ENCODE peak calls at places on chromosomes 6 and 20, in eight cellular contexts. K is psoas muscle, A is prostate gland, Y is heart right ventricle, J is brain microvascular endothelial cell, S is heart left ventricle, B is tibial nerve, N is hepatocyte. C is an unnamed sample.

GRCh38 chr6:37489697-37490336 is 9.9 kb downstream of the CCDC167 start:
- DNase-seq in B (no peak), S (no peak), A (no peak), K (no peak), N (no peak), J (peak; percentile 5), Y (peak; percentile 39), C (no peak)

GRCh38 chr6:36805107-36805797 is 34.0 kb downstream of the CPNE5 start:
- DNase-seq in A (no peak), S (no peak), K (no peak), J (no peak), N (no peak), Y (no peak), B (no peak), C (no peak)

GRCh38 chr20:723756-724155 is 44.5 kb downstream of the SLC52A3 start:
- DNase-seq in S (no peak), N (no peak), A (peak; percentile 43), K (no peak), J (no peak), Y (no peak), B (no peak), C (no peak)

GRCh38 chr20:53387983-53388675 is 205.5 kb downstream of the ZNF217 start:
- DNase-seq in B (no peak), K (no peak), Y (no peak), J (no peak), N (no peak), S (no peak), A (no peak), C (no peak)

GRCh38 chr6:45855642-45856408 is 159.8 kb downstream of the CLIC5 start:
- DNase-seq in B (no peak), Y (no peak), S (no peak), N (no peak), J (no peak), A (no peak), K (no peak), C (no peak)

GRCh38 chr20:63116412-63117106 is 99.4 kb downstream of the YTHDF1 start:
- DNase-seq in N (peak; percentile 64), K (peak; percentile 36), Y (peak; percentile 25), J (no peak), A (no peak), B (no peak), S (peak; percentile 45), C (peak; percentile 46)

GRCh38 chr20:22490287-22491187 is 93.8 kb downstream of the FOXA2 start:
- DNase-seq in B (no peak), K (no peak), S (no peak), N (peak; percentile 92), Y (no peak), J (no peak), A (peak; percentile 44), C (peak; percentile 80)

GRCh38 chr6:13431059-13431656 is 56.2 kb downstream of the GFOD1 start:
- DNase-seq in J (no peak), Y (no peak), K (no peak), B (no peak), S (no peak), A (no peak), N (no peak), C (no peak)

GRCh38 chr20:53413188-53413631 is 180.4 kb downstream of the ZNF217 start:
- DNase-seq in Y (peak; percentile 17), N (peak; percentile 79), S (peak; percentile 66), B (no peak), K (peak; percentile 53), J (no peak), A (peak; percentile 7), C (peak; percentile 58)

GRCh38 chr6:26006086-26006939 is 43.7 kb downstream of the TRIM38 start:
- DNase-seq in J (no peak), B (no peak), A (no peak), Y (no peak), N (no peak), K (no peak), S (no peak), C (no peak)

GRCh38 chr20:5608104-5608447 is 142.1 kb upstream of the SHLD1 start:
- DNase-seq in Y (no peak), N (no peak), S (no peak), A (no peak), J (no peak), B (no peak), K (no peak), C (no peak)

GRCh38 chr6:170129691-170130171 is 161.1 kb downstream of the DLL1 start:
- DNase-seq in N (peak; percentile 71), J (no peak), A (no peak), Y (peak; percentile 80), K (peak; percentile 89), B (no peak), S (peak; percentile 86), C (peak; percentile 77)

GRCh38 chr6:111873178-111874029 is at the start of gene FYN:
- DNase-seq in N (peak; percentile 99), S (peak; percentile 99), B (peak; percentile 98), J (peak; percentile 96), A (peak; percentile 97), Y (peak; percentile 99), K (peak; percentile 98), C (peak; percentile 97)

GRCh38 chr6:111871725-111872520 is 1.3 kb downstream of the FYN start:
- DNase-seq in A (no peak), N (peak; percentile 33), S (peak; percentile 64), B (no peak), K (no peak), Y (peak; percentile 37), J (peak; percentile 29), C (no peak)

GRCh38 chr6:111874030-111874425 is 776 bp upstream of the FYN start:
- DNase-seq in S (no peak), B (no peak), K (no peak), N (no peak), Y (no peak), A (no peak), J (peak; percentile 52), C (no peak)

GRCh38 chr6:111871207-111871606 is 2.0 kb downstream of the FYN start:
- DNase-seq in N (no peak), Y (no peak), K (no peak), A (no peak), S (no peak), B (no peak), J (no peak), C (no peak)

DNA sequence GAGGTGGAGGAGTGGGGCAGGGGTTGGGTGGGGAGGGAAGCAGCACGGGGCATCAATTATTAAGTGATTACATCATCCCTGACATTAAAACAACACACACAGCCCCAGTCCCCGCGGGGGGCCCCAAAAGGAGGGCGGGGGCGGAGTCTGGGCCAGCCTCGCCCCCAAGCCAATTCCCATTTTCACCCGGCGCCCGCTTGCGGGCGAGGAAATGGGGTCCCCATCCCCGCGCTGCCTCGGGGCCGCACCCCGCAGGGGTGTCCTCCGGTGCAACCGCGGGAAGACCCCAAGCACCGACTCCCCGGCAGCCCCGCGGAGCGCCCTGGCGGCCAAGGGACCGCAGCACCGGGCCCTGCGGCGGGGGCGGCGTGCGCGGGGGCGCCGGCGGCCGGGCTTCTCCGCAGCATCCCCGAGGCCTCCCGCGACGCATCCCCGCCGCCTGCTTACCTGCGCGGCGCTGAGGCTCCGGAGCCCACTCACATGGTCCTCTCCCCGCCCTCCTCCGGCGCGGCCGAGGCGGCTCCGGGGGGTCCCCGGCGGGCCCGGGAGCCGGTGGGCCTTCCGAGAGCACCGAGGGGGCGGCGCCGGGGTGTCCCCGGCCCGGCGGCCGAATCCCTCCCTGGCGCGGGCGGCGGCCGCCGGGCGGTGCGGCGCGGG is 603 bp downstream of the FYN start:
- DNase-seq in N (peak; percentile 61), Y (peak; percentile 51), B (peak; percentile 24), S (peak; percentile 75), J (peak; percentile 32), K (peak; percentile 71), A (no peak), C (peak; percentile 46)
- TF ChIP-seq CTCF in N (no peak), Y (no peak), B (no peak), S (no peak), J (no peak), K (no peak), A (no peak), C (no peak)

GRCh38 chr20:46063151-46063550 is 26.6 kb downstream of the NCOA5 start:
- DNase-seq in J (no peak), K (no peak), Y (no peak), N (no peak), S (no peak), A (no peak), B (no peak), C (no peak)
- H3K36me3 ChIP-seq in J (peaks cover 60% of the 10 kb centered on the region), K (peaks cover 26% of the 10 kb centered on the region), Y (peaks cover 67% of the 10 kb centered on the region), N (no peaks in the 10 kb centered on the region), S (peaks cover 56% of the 10 kb centered on the region), A (peaks cover 22% of the 10 kb centered on the region), B (peaks cover 9% of the 10 kb centered on the region), C (peaks cover 82% of the 10 kb centered on the region)

DNA sequence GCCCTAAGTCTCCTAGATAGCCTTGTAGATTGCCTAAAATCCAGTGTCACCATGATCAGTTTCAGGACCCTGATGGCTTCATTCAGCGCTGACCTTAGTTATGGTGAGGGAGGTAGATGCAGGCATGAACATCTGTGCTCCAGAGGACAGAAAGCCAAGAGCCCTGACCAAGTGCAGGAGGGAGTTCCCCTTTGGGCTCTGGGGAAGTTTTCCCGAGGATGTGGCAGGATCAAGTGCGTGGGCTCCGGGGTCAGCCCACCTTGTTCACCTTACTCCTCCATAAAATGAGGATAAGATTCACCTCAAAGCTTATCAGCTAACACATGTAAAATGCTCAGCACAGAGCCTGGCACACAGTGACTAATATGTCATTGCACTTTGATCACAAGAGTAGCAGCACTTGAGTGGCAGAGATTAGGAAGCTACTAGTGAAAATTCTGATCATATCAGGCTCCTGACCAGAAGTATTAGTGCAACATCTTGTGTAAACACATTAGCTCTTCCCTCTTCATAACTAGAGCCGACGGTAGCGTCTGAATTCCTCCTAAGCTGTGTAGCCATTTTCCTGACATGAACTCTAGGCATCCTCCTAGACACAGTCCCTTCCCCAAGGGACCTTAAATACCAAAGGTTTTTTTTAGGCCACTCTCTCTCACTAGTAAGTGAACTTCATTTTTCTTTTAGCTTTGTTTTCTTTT is 125.2 kb downstream of the SULF2 start:
- DNase-seq in J (no peak), S (no peak), A (no peak), K (no peak), N (no peak), Y (no peak), B (no peak), C (no peak)
- TF ChIP-seq CTCF in J (no peak), S (no peak), A (no peak), K (no peak), N (no peak), Y (no peak), B (no peak), C (no peak)

DNA sequence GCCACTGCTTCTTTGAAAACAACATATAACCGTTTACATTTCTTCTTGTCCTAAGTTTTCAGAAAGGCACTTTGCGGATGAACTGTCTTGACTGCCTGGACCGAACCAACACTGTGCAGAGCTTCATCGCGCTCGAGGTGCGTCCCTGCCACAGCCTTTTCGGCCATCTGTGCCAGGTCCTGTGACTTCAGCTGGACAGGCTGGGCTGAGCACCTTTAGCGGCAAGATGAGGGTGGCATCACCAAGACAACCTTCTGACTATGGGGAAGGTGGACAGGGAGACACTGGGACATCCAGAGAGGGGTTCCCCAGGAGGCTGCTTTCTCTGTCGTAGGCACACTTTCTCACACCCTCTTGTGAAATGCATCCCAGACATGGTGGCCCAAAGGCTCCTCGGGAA is 82.1 kb downstream of the SYNJ2 start:
- DNase-seq in Y (no peak), B (no peak), J (no peak), N (no peak), A (no peak), S (no peak), K (no peak), C (no peak)
- H3K36me3 ChIP-seq in Y (peaks cover 4% of the 10 kb centered on the region), B (no peaks in the 10 kb centered on the region), J (peaks cover 86% of the 10 kb centered on the region), N (no peaks in the 10 kb centered on the region), A (no peaks in the 10 kb centered on the region), S (no peaks in the 10 kb centered on the region), K (no peaks in the 10 kb centered on the region), C (peaks cover 4% of the 10 kb centered on the region)

GRCh38 chr6:97068211-97068610 is 143.7 kb downstream of the KLHL32 start:
- DNase-seq in A (no peak), N (peak; percentile 50), Y (no peak), K (no peak), S (no peak), B (no peak), J (no peak), C (no peak)
- TF ChIP-seq CTCF in A (no peak), N (peak; percentile 65), Y (peak; percentile 66), K (peak; percentile 47), S (peak; percentile 57), B (peak; percentile 34), J (peak; percentile 42), C (peak; percentile 42)